ENCODE peak calls at places on chromosomes 16 and 17, in nine cellular contexts. N, J, T, K, R, D, S, A and X are unnamed samples.

GRCh38 chr17:79520134-79520892 is 90.5 kb downstream of the RBFOX3 start:
- DNase-seq in R (no peak), J (no peak), T (no peak), S (no peak), D (no peak), A (no peak), N (no peak), K (no peak), X (no peak)

GRCh38 chr16:57503366-57503765 is 17.1 kb upstream of the DOK4 start:
- DNase-seq in D (no peak), R (no peak), A (no peak), S (no peak), N (peak), J (no peak), T (peak), K (no peak), X (peak)

GRCh38 chr17:17060930-17061329 is 18.7 kb downstream of the MPRIP start:
- DNase-seq in N (no peak), R (no peak), S (no peak), D (no peak), A (no peak), T (no peak), K (no peak), J (no peak), X (no peak)

GRCh38 chr17:62737513-62737912 is 70.6 kb downstream of the MARCHF10 start:
- DNase-seq in N (no peak), D (no peak), A (no peak), R (no peak), K (no peak), S (no peak), J (peak), T (no peak), X (peak)

GRCh38 chr17:48030531-48030930 is 7.1 kb downstream of the COPZ2 start:
- DNase-seq in K (no peak), T (peak), A (no peak), R (no peak), J (no peak), N (no peak), D (no peak), S (no peak), X (no peak)

GRCh38 chr16:24729243-24729966 is at the start of gene TNRC6A:
- DNase-seq in T (peak), K (peak), A (peak), S (peak), D (peak), N (no peak), R (peak), J (peak), X (peak)

GRCh38 chr16:3819741-3820724 is 60.5 kb downstream of the CREBBP start:
- DNase-seq in D (no peak), N (peak), K (peak), A (no peak), J (no peak), T (peak), R (no peak), S (no peak), X (peak)

GRCh38 chr17:28741358-28742349 is 2.2 kb upstream of the TRAF4 start:
- DNase-seq in A (no peak), D (no peak), J (no peak), R (no peak), K (no peak), N (no peak), T (no peak), S (no peak), X (no peak)

GRCh38 chr16:89557230-89557935 is 3.1 kb upstream of the RPL13 start:
- DNase-seq in S (peak), R (peak), N (no peak), A (peak), D (peak), T (peak), J (peak), K (peak), X (peak)

GRCh38 chr17:81683208-81683583 is 401 bp downstream of the ARL16 start:
- DNase-seq in A (no peak), J (no peak), N (no peak), R (no peak), S (no peak), D (no peak), T (no peak), K (no peak), X (no peak)

GRCh38 chr17:31052187-31052889 is 42.4 kb upstream of the NF1 start:
- DNase-seq in T (peak), J (no peak), D (no peak), K (peak), S (no peak), A (peak), R (no peak), N (no peak), X (peak)

GRCh38 chr16:52709286-52709685 is 162.3 kb upstream of the TOX3 start:
- DNase-seq in T (no peak), K (no peak), A (no peak), D (no peak), J (no peak), N (no peak), S (no peak), R (no peak), X (no peak)

GRCh38 chr17:47368262-47368661 is 44.5 kb downstream of the EFCAB13 start:
- DNase-seq in A (no peak), N (no peak), T (no peak), R (no peak), J (no peak), K (no peak), S (no peak), D (no peak), X (no peak)

GRCh38 chr17:9648521-9649110 is 3.3 kb downstream of the USP43 start:
- DNase-seq in K (peak), T (no peak), S (no peak), N (no peak), D (no peak), R (no peak), A (no peak), J (no peak), X (no peak)